ENCODE peak calls at places on chromosomes 2 and 18, in nine cellular contexts. One of them, this sample, is unnamed.

GRCh38 chr2:96533292-96534073 is 3.1 kb upstream of the ARID5A start:
- DNase-seq in uterus: peak
- DNase-seq in colonic mucosa: peak
- DNase-seq in stimulated activated CD4-positive, alpha-beta T cell treated with anti-CD3 and anti-CD28 coated beads, Interleukin-12 subunit alpha, Interleukin-12 subunit beta, amount 100 ng/mL, for 4 hours: no peak
- DNase-seq in EH: peak
- DNase-seq in SW480: no peak
- DNase-seq in HS-27A: no peak
- DNase-seq in HL-60: no peak
- DNase-seq in heart left ventricle: peak
- DNase-seq in this sample: no peak

GRCh38 chr2:169005080-169005598 is 26.0 kb downstream of the ABCB11 start:
- DNase-seq in uterus: no peak
- DNase-seq in colonic mucosa: no peak
- DNase-seq in stimulated activated CD4-positive, alpha-beta T cell treated with anti-CD3 and anti-CD28 coated beads, Interleukin-12 subunit alpha, Interleukin-12 subunit beta, amount 100 ng/mL, for 4 hours: no peak
- DNase-seq in EH: no peak
- DNase-seq in SW480: no peak
- DNase-seq in HS-27A: no peak
- DNase-seq in HL-60: no peak
- DNase-seq in heart left ventricle: no peak
- DNase-seq in this sample: no peak

GRCh38 chr2:26559556-26559955 is 81.6 kb downstream of the CIB4 start:
- DNase-seq in uterus: no peak
- DNase-seq in colonic mucosa: no peak
- DNase-seq in stimulated activated CD4-positive, alpha-beta T cell treated with anti-CD3 and anti-CD28 coated beads, Interleukin-12 subunit alpha, Interleukin-12 subunit beta, amount 100 ng/mL, for 4 hours: no peak
- DNase-seq in EH: no peak
- DNase-seq in SW480: no peak
- DNase-seq in HS-27A: no peak
- DNase-seq in HL-60: no peak
- DNase-seq in heart left ventricle: no peak
- DNase-seq in this sample: no peak

GRCh38 chr2:180276733-180277132 is 269.6 kb upstream of the CWC22 start:
- DNase-seq in uterus: no peak
- DNase-seq in colonic mucosa: no peak
- DNase-seq in stimulated activated CD4-positive, alpha-beta T cell treated with anti-CD3 and anti-CD28 coated beads, Interleukin-12 subunit alpha, Interleukin-12 subunit beta, amount 100 ng/mL, for 4 hours: no peak
- DNase-seq in EH: no peak
- DNase-seq in SW480: no peak
- DNase-seq in HS-27A: no peak
- DNase-seq in HL-60: no peak
- DNase-seq in heart left ventricle: no peak
- DNase-seq in this sample: no peak

GRCh38 chr2:181268174-181268867 is 188.9 kb upstream of the ITGA4 start:
- DNase-seq in uterus: no peak
- DNase-seq in colonic mucosa: no peak
- DNase-seq in stimulated activated CD4-positive, alpha-beta T cell treated with anti-CD3 and anti-CD28 coated beads, Interleukin-12 subunit alpha, Interleukin-12 subunit beta, amount 100 ng/mL, for 4 hours: no peak
- DNase-seq in EH: no peak
- DNase-seq in SW480: no peak
- DNase-seq in HS-27A: no peak
- DNase-seq in HL-60: no peak
- DNase-seq in heart left ventricle: no peak
- DNase-seq in this sample: no peak

GRCh38 chr18:60980422-60981005 is 352.7 kb upstream of the CDH20 start:
- DNase-seq in uterus: no peak
- DNase-seq in colonic mucosa: no peak
- DNase-seq in stimulated activated CD4-positive, alpha-beta T cell treated with anti-CD3 and anti-CD28 coated beads, Interleukin-12 subunit alpha, Interleukin-12 subunit beta, amount 100 ng/mL, for 4 hours: no peak
- DNase-seq in EH: no peak
- DNase-seq in SW480: no peak
- DNase-seq in HS-27A: no peak
- DNase-seq in HL-60: no peak
- DNase-seq in heart left ventricle: no peak
- DNase-seq in this sample: no peak

GRCh38 chr18:4586729-4587128 is 131.6 kb upstream of the DLGAP1 start:
- DNase-seq in uterus: no peak
- DNase-seq in colonic mucosa: no peak
- DNase-seq in stimulated activated CD4-positive, alpha-beta T cell treated with anti-CD3 and anti-CD28 coated beads, Interleukin-12 subunit alpha, Interleukin-12 subunit beta, amount 100 ng/mL, for 4 hours: no peak
- DNase-seq in EH: no peak
- DNase-seq in SW480: peak
- DNase-seq in HS-27A: no peak
- DNase-seq in HL-60: no peak
- DNase-seq in heart left ventricle: no peak
- DNase-seq in this sample: no peak

GRCh38 chr2:237591021-237591370 is 462 bp upstream of the RAB17 start:
- DNase-seq in uterus: no peak
- DNase-seq in colonic mucosa: peak
- DNase-seq in stimulated activated CD4-positive, alpha-beta T cell treated with anti-CD3 and anti-CD28 coated beads, Interleukin-12 subunit alpha, Interleukin-12 subunit beta, amount 100 ng/mL, for 4 hours: no peak
- DNase-seq in EH: no peak
- DNase-seq in SW480: peak
- DNase-seq in HS-27A: no peak
- DNase-seq in HL-60: no peak
- DNase-seq in heart left ventricle: no peak
- DNase-seq in this sample: peak

GRCh38 chr2:206820755-206821154 is 55.3 kb downstream of the FASTKD2 start:
- DNase-seq in uterus: no peak
- DNase-seq in colonic mucosa: no peak
- DNase-seq in stimulated activated CD4-positive, alpha-beta T cell treated with anti-CD3 and anti-CD28 coated beads, Interleukin-12 subunit alpha, Interleukin-12 subunit beta, amount 100 ng/mL, for 4 hours: no peak
- DNase-seq in EH: no peak
- DNase-seq in SW480: no peak
- DNase-seq in HS-27A: no peak
- DNase-seq in HL-60: no peak
- DNase-seq in heart left ventricle: no peak
- DNase-seq in this sample: no peak

GRCh38 chr2:239866350-239866749 is 158.8 kb downstream of the NDUFA10 start:
- DNase-seq in uterus: no peak
- DNase-seq in colonic mucosa: no peak
- DNase-seq in stimulated activated CD4-positive, alpha-beta T cell treated with anti-CD3 and anti-CD28 coated beads, Interleukin-12 subunit alpha, Interleukin-12 subunit beta, amount 100 ng/mL, for 4 hours: no peak
- DNase-seq in EH: no peak
- DNase-seq in SW480: no peak
- DNase-seq in HS-27A: no peak
- DNase-seq in HL-60: no peak
- DNase-seq in heart left ventricle: no peak
- DNase-seq in this sample: no peak